ENCODE peak calls at places on chromosomes 13 and 19, in four cellular contexts. B is NCI-H345; S is CD4-positive, CD25-positive, alpha-beta regulatory T cell; Z is NCI-H82. H is an unnamed sample.

GRCh38 chr19:48836089-48837017 is at the start of gene HSD17B14:
- DNase-seq in B (peak; percentile 72), S (no peak), Z (peak; percentile 88), H (peak; percentile 75)

GRCh38 chr19:50255115-50255514 is 51.7 kb downstream of the MYH14 start:
- DNase-seq in B (no peak), S (no peak), Z (no peak), H (no peak)

GRCh38 chr13:32426981-32427851 is 714 bp downstream of the N4BP2L1 start:
- DNase-seq in B (peak; percentile 36), S (peak; percentile 43), Z (peak; percentile 64), H (no peak)

GRCh38 chr19:29260477-29261317 is 47.7 kb upstream of the UQCRFS1 start:
- DNase-seq in B (peak; percentile 63), S (no peak), Z (peak; percentile 71), H (no peak)

GRCh38 chr19:39405930-39406655 is 554 bp upstream of the ZFP36 start:
- DNase-seq in B (no peak), S (peak; percentile 80), Z (peak; percentile 66), H (no peak)

GRCh38 chr13:74528751-74529513 is 394.7 kb upstream of the KLF12 start:
- DNase-seq in B (no peak), S (no peak), Z (no peak), H (peak; percentile 55)

GRCh38 chr13:109654341-109655205 is 131.8 kb downstream of the IRS2 start:
- DNase-seq in B (no peak), S (no peak), Z (no peak), H (no peak)

GRCh38 chr19:15538774-15539173 is 30.4 kb downstream of the CYP4F22 start:
- DNase-seq in B (no peak), S (no peak), Z (no peak), H (no peak)

GRCh38 chr13:45434556-45435371 is 16.6 kb upstream of the SLC25A30 start:
- DNase-seq in B (no peak), S (no peak), Z (no peak), H (no peak)

GRCh38 chr13:29567411-29567810 is 28.1 kb downstream of the SLC7A1 start:
- DNase-seq in B (no peak), S (no peak), Z (no peak), H (no peak)

GRCh38 chr19:10517760-10518443 is 655 bp upstream of the S1PR5 start:
- DNase-seq in B (peak; percentile 66), S (no peak), Z (peak; percentile 46), H (peak; percentile 26)

GRCh38 chr19:13234518-13234917 is 84.3 kb downstream of the IER2 start:
- DNase-seq in B (no peak), S (peak; percentile 35), Z (peak; percentile 88), H (no peak)

GRCh38 chr13:104014803-104015645 is 948.8 kb upstream of the SLC10A2 start:
- DNase-seq in B (no peak), S (no peak), Z (no peak), H (peak; percentile 91)

GRCh38 chr13:110319774-110320509 is 12.9 kb downstream of the COL4A2 start:
- DNase-seq in B (no peak), S (no peak), Z (no peak), H (peak; percentile 92)

GRCh38 chr19:7488736-7489353 is at the start of gene PEX11G:
- DNase-seq in B (peak; percentile 92), S (peak; percentile 85), Z (no peak), H (peak; percentile 76)

GRCh38 chr19:16888629-16889371 is at the start of gene F2RL3:
- DNase-seq in B (no peak), S (no peak), Z (no peak), H (no peak)

GRCh38 chr19:39515551-39516191 is 732 bp downstream of the SELENOV start:
- DNase-seq in B (no peak), S (no peak), Z (no peak), H (no peak)

GRCh38 chr13:70249332-70250064 is 141.2 kb upstream of the KLHL1 start:
- DNase-seq in B (peak; percentile 5), S (no peak), Z (no peak), H (no peak)

H was measured in NCI-H226.